ENCODE peak calls at places on chromosomes 1 and 21, in six cellular contexts. E is OCI-LY7, F is H9, B is body of pancreas, M is A549, P is Peyer's patch. A is an unnamed sample.

GRCh38 chr1:64223329-64224151 is 20.1 kb downstream of the UBE2U start:
- DNase-seq in E (no peak), F (no peak), B (no peak), M (peak; percentile 4), P (no peak), A (peak; percentile 93)

GRCh38 chr1:162151900-162152829 is 82.7 kb downstream of the NOS1AP start:
- DNase-seq in E (no peak), F (no peak), B (peak; percentile 46), M (no peak), P (no peak), A (no peak)

GRCh38 chr1:64268653-64269557 is 65.5 kb downstream of the UBE2U start:
- DNase-seq in E (peak; percentile 72), F (peak; percentile 58), B (peak; percentile 79), M (peak; percentile 27), P (no peak), A (peak; percentile 73)

GRCh38 chr1:39445573-39445972 is 45.9 kb upstream of the BMP8A start:
- DNase-seq in E (no peak), F (no peak), B (no peak), M (no peak), P (no peak), A (no peak)

GRCh38 chr1:172670791-172671190 is 11.9 kb downstream of the FASLG start:
- DNase-seq in E (no peak), F (no peak), B (no peak), M (no peak), P (no peak), A (no peak)

GRCh38 chr1:62597281-62597680 is at the start of gene ANGPTL3:
- DNase-seq in E (no peak), F (no peak), B (no peak), M (no peak), P (no peak), A (no peak)

GRCh38 chr1:161335796-161336195 is 21.6 kb downstream of the SDHC start:
- DNase-seq in E (no peak), F (no peak), B (no peak), M (no peak), P (no peak), A (no peak)

GRCh38 chr1:6348511-6349191 is 44.9 kb downstream of the ACOT7 start:
- DNase-seq in E (no peak), F (no peak), B (no peak), M (no peak), P (peak; percentile 60), A (no peak)

GRCh38 chr1:152459596-152460528 is 45.8 kb upstream of the CRNN start:
- DNase-seq in E (peak; percentile 77), F (peak; percentile 38), B (peak; percentile 77), M (peak; percentile 39), P (peak; percentile 76), A (peak; percentile 63)

GRCh38 chr1:168583571-168583970 is 7.2 kb downstream of the XCL1 start:
- DNase-seq in E (no peak), F (no peak), B (no peak), M (no peak), P (no peak), A (no peak)

DNA sequence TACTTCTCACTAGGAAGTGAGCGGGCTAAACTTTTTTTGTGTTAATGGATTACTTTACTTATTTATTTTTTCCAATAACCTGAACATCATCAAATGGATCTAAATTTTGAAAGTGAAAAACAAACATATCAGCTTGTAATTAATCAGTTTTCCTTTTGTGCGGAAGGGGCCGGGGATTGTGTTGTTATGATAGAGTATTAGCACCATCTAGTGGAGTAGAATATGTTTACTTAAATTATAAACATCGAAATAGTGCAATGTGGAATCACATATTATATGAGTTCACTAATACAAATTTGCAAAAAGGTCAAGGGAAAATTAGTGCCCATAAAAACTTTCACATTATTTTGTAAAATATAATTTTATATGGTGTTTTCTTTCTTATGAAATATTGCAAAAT is 9.1 kb downstream of the CFH start:
- DNase-seq in E (peak; percentile 39), F (no peak), B (peak; percentile 31), M (peak; percentile 36), P (no peak), A (peak; percentile 25)
- TF ChIP-seq CTCF in E (peak; percentile 83), F (peak; percentile 80), B (peak; percentile 72), M (peak; percentile 85), P (peak; percentile 49), A (peak; percentile 87)

GRCh38 chr21:31536138-31536537 is 123.4 kb upstream of the SOD1 start:
- DNase-seq in E (no peak), F (no peak), B (no peak), M (no peak), P (no peak), A (no peak)

GRCh38 chr21:31538821-31539220 is 120.7 kb upstream of the SOD1 start:
- DNase-seq in E (no peak), F (no peak), B (no peak), M (no peak), P (no peak), A (no peak)

GRCh38 chr21:31543191-31543590 is 116.3 kb upstream of the SOD1 start:
- DNase-seq in E (no peak), F (no peak), B (no peak), M (no peak), P (no peak), A (no peak)

GRCh38 chr21:31537872-31538576 is 121.5 kb upstream of the SOD1 start:
- DNase-seq in E (no peak), F (no peak), B (no peak), M (no peak), P (no peak), A (no peak)
- TF ChIP-seq CTCF in E (peak; percentile 65), F (peak; percentile 87), B (no peak), M (no peak), P (no peak), A (peak; percentile 28)

DNA sequence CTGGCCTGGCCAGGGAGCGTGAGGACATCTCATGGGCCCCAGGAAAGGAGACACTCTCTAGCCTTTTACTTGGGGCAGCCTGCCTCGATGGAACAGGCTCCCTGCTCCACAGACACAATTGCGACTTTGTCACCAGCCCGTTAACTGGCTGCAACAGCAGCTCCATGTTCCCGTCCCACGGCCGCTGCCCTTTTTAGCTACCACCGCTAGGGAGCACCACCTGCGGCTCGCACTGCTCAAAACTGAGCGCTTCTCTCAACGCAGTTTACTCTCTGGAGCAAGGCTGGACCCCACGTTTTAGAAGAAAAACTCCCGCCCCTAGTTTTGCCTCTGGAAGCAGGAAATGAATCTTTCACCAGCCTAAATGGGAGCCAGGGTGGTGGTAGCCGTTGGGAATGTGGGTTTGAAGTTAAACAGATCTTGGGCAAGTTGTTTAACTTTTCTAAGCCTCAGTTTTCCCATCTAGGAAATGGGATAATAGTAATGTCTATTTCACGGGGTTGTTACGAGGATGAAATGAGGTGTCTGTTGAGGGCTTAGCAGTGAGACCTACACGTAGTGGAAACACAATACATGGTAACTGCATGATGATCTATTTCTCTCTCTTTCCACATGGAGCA is 3.5 kb upstream of the LRRC38 start:
- DNase-seq in E (peak; percentile 38), F (peak; percentile 75), B (peak; percentile 13), M (peak; percentile 11), P (no peak), A (no peak)
- TF ChIP-seq CTCF in E (peak; percentile 71), F (peak; percentile 80), B (no peak), M (peak; percentile 11), P (no peak), A (peak; percentile 8)

DNA sequence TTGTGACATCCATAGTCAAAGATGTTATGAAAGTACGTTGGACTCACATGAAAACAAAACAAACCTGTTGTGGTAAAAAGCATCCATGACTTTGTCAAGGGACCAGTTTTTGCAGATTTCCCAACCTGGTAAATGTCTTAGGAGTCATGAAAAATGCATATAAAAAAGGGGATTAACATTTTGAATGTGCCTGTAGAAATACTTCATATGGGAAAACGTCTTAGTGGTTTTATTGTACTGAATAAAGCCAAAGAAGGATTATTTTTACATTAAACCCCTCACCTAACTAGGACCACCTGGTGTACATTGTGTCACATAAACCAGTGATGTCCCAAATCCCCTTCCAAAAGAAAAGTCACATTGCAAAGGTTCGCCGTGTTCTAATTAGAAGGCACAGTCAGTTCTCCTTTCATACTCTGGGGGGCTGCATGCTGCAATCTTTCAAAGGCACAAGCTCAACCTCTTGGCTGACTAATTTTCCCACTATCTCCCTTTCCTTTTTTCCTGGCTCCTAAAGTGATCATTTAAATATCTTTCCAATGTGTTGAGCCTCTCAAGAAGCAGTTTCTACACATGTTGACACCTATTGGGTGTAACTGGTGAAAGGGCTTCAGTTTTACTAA is 119.8 kb upstream of the SPAG17 start:
- DNase-seq in E (no peak), F (no peak), B (peak; percentile 39), M (no peak), P (no peak), A (no peak)
- TF ChIP-seq CTCF in E (peak; percentile 62), F (peak; percentile 64), B (peak; percentile 53), M (no peak), P (no peak), A (peak; percentile 70)

GRCh38 chr1:192311281-192311680 is 5.5 kb upstream of the RGS21 start:
- DNase-seq in E (peak; percentile 2), F (no peak), B (no peak), M (no peak), P (no peak), A (peak; percentile 13)
- TF ChIP-seq CTCF in E (peak; percentile 57), F (peak; percentile 50), B (peak; percentile 33), M (peak; percentile 52), P (no peak), A (peak; percentile 59)

GRCh38 chr1:215682232-215682631 is 115.1 kb downstream of the KCTD3 start:
- DNase-seq in E (no peak), F (no peak), B (no peak), M (no peak), P (no peak), A (peak; percentile 22)
- TF ChIP-seq CTCF in E (peak; percentile 14), F (no peak), B (peak; percentile 54), M (no peak), P (no peak), A (peak; percentile 71)

GRCh38 chr1:211675230-211676105 is at the start of gene NEK2:
- DNase-seq in E (peak; percentile 96), F (peak; percentile 98), B (peak; percentile 97), M (peak; percentile 96), P (peak; percentile 94), A (peak; percentile 92)
- TF ChIP-seq CTCF in E (no peak), F (peak; percentile 20), B (peak; percentile 13), M (no peak), P (no peak), A (peak; percentile 3)

GRCh38 chr1:107464827-107465226 is 324.0 kb downstream of the NTNG1 start:
- DNase-seq in E (no peak), F (peak; percentile 37), B (no peak), M (no peak), P (no peak), A (no peak)
- TF ChIP-seq CTCF in E (peak; percentile 47), F (peak; percentile 49), B (no peak), M (no peak), P (no peak), A (no peak)

DNA sequence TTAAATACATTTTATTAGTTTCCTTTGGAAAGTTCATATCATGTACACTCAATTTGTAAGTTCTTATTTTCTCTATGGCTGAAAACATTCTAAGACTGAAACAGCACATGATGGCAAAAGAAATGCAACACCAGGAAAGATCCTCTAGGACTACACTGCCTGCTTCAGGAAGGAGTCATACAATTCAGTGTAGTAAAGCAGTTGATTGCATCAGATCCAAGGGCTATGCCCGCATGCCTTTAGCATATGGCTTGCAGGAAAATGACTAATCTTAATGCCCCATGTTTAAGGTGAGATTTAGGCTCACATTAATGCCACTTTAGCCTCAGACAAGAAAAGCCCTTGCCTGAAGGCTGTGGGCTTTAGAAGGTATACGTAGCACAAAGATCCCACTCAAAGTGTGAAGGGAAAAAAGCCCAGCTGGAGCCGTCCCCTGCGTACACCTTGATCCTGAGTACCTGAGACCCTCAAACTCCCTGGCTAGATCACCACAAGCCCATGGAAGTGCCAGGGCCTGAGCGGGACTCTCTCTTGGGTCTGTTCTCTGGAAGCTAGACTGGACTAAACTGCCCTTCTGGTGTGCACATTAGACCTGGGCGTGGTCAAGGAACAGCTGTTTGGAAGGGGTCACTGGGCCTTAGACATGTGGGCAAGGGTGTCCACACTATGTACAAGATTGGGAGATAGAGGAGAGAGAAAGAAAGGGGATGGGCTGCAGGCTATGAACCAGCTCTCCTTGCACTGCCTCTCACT is 52.9 kb downstream of the ESRRG start:
- DNase-seq in E (no peak), F (no peak), B (no peak), M (peak; percentile 1), P (no peak), A (no peak)
- TF ChIP-seq CTCF in E (no peak), F (peak; percentile 38), B (no peak), M (no peak), P (no peak), A (no peak)

A was measured in HFFc6.